ENCODE peak calls at places on chromosomes 6 and 20, in six cellular contexts. V, E, B, Y, U and W are unnamed samples.

GRCh38 chr20:38658879-38659612 is 57.4 kb downstream of the ARHGAP40 start:
- DNase-seq in V (peak), E (peak), B (peak), Y (no peak), U (peak), W (peak)

GRCh38 chr20:51184289-51184688 is 161.4 kb upstream of the KCNG1 start:
- DNase-seq in V (no peak), E (peak), B (no peak), Y (no peak), U (no peak), W (no peak)

GRCh38 chr6:128981716-128982115 is 98.8 kb downstream of the LAMA2 start:
- DNase-seq in V (no peak), E (no peak), B (no peak), Y (no peak), U (no peak), W (no peak)

GRCh38 chr6:107539409-107539808 is 49.5 kb downstream of the SOBP start:
- DNase-seq in V (peak), E (no peak), B (no peak), Y (no peak), U (no peak), W (peak)

GRCh38 chr6:41512146-41512701 is 34.0 kb upstream of the FOXP4 start:
- DNase-seq in V (no peak), E (no peak), B (no peak), Y (no peak), U (no peak), W (no peak)

GRCh38 chr6:42889815-42890214 is 10.4 kb downstream of the RPL7L1 start:
- DNase-seq in V (peak), E (peak), B (no peak), Y (no peak), U (no peak), W (peak)

GRCh38 chr6:106749611-106750010 is 120.2 kb downstream of the QRSL1 start:
- DNase-seq in V (peak), E (no peak), B (no peak), Y (no peak), U (no peak), W (peak)

GRCh38 chr20:14295238-14295637 is 42.2 kb downstream of the FLRT3 start:
- DNase-seq in V (no peak), E (no peak), B (no peak), Y (no peak), U (no peak), W (no peak)

GRCh38 chr6:154595997-154596396 is 85.5 kb upstream of the CNKSR3 start:
- DNase-seq in V (no peak), E (no peak), B (no peak), Y (no peak), U (no peak), W (no peak)

GRCh38 chr20:50333856-50334255 is 143.2 kb downstream of the CEBPB start:
- DNase-seq in V (no peak), E (no peak), B (no peak), Y (no peak), U (no peak), W (no peak)

GRCh38 chr6:21437583-21437982 is 156.0 kb upstream of the SOX4 start:
- DNase-seq in V (no peak), E (no peak), B (no peak), Y (no peak), U (no peak), W (no peak)

GRCh38 chr20:64063389-64064144 is 569 bp downstream of the TCEA2 start:
- DNase-seq in V (no peak), E (peak), B (no peak), Y (peak), U (no peak), W (peak)

GRCh38 chr6:129009856-129010255 is 126.9 kb downstream of the LAMA2 start:
- DNase-seq in V (no peak), E (no peak), B (no peak), Y (no peak), U (no peak), W (no peak)

GRCh38 chr6:34608321-34609091 is 52.4 kb upstream of the SPDEF start:
- DNase-seq in V (no peak), E (no peak), B (no peak), Y (no peak), U (no peak), W (no peak)

GRCh38 chr6:151661928-151662327 is 145.6 kb upstream of the ESR1 start:
- DNase-seq in V (no peak), E (peak), B (no peak), Y (no peak), U (no peak), W (peak)

GRCh38 chr20:22908437-22908836 is 126.7 kb upstream of the SSTR4 start:
- DNase-seq in V (no peak), E (no peak), B (no peak), Y (no peak), U (no peak), W (no peak)

GRCh38 chr6:137277971-137278602 is 58.9 kb upstream of the IFNGR1 start:
- DNase-seq in V (no peak), E (peak), B (no peak), Y (no peak), U (no peak), W (no peak)

GRCh38 chr6:55034752-55035151 is 139.6 kb upstream of the HCRTR2 start:
- DNase-seq in V (no peak), E (no peak), B (no peak), Y (no peak), U (no peak), W (no peak)

GRCh38 chr6:37381579-37381978 is 27.8 kb downstream of the RNF8 start:
- DNase-seq in V (peak), E (peak), B (no peak), Y (no peak), U (peak), W (peak)

GRCh38 chr6:141562801-141563763 is 569.6 kb upstream of the GJE1 start:
- DNase-seq in V (peak), E (peak), B (peak), Y (no peak), U (peak), W (peak)

GRCh38 chr6:22445946-22446345 is 123.4 kb upstream of the HDGFL1 start:
- DNase-seq in V (no peak), E (no peak), B (no peak), Y (no peak), U (no peak), W (peak)

GRCh38 chr6:1525364-1526038 is 84.2 kb upstream of the FOXC1 start:
- DNase-seq in V (no peak), E (no peak), B (no peak), Y (peak), U (no peak), W (no peak)

GRCh38 chr6:39263299-39264037 is 34.2 kb upstream of the KCNK5 start:
- DNase-seq in V (peak), E (no peak), B (no peak), Y (no peak), U (no peak), W (no peak)

GRCh38 chr20:49161428-49162152 is 26.5 kb downstream of the STAU1 start:
- DNase-seq in V (no peak), E (no peak), B (no peak), Y (no peak), U (no peak), W (no peak)

GRCh38 chr6:75290558-75290957 is 6.0 kb upstream of the TMEM30A start:
- DNase-seq in V (no peak), E (peak), B (no peak), Y (peak), U (no peak), W (peak)

GRCh38 chr6:142478117-142478516 is 176.3 kb downstream of the ADGRG6 start:
- DNase-seq in V (no peak), E (no peak), B (no peak), Y (no peak), U (no peak), W (peak)

GRCh38 chr20:23692725-23693124 is 3.9 kb upstream of the CST4 start:
- DNase-seq in V (no peak), E (no peak), B (no peak), Y (no peak), U (no peak), W (no peak)

GRCh38 chr20:37558779-37559178 is 31.1 kb upstream of the BLCAP start:
- DNase-seq in V (no peak), E (no peak), B (no peak), Y (no peak), U (no peak), W (no peak)

GRCh38 chr6:130326496-130326895 is 39.3 kb upstream of the TMEM200A start:
- DNase-seq in V (no peak), E (no peak), B (no peak), Y (no peak), U (no peak), W (no peak)

GRCh38 chr6:3388786-3389185 is 68.1 kb downstream of the SLC22A23 start:
- DNase-seq in V (no peak), E (no peak), B (no peak), Y (no peak), U (peak), W (no peak)